ENCODE peak calls at places on chromosome 20, in five cellular contexts. A, E, K, I and M are unnamed samples.

GRCh38 chr20:48544402-48545333 is 283.1 kb downstream of the PREX1 start:
- DNase-seq in A (no peak), I (no peak), K (no peak), E (no peak), M (no peak)

GRCh38 chr20:62210496-62210855 is 9.6 kb downstream of the HRH3 start:
- DNase-seq in A (no peak), K (no peak), I (no peak), E (no peak), M (no peak)

GRCh38 chr20:15146948-15147347 is 809.5 kb upstream of the FLRT3 start:
- DNase-seq in A (no peak), I (no peak), E (no peak), K (no peak), M (no peak)

GRCh38 chr20:55415567-55416142 is 589.7 kb downstream of the CBLN4 start:
- DNase-seq in A (no peak), I (no peak), E (no peak), K (no peak), M (no peak)

GRCh38 chr20:40897177-40897700 is 131.4 kb upstream of the TOP1 start:
- DNase-seq in I (no peak), K (no peak), E (no peak), A (no peak), M (peak; percentile 71)

GRCh38 chr20:36717657-36718056 is 28.2 kb downstream of the NDRG3 start:
- DNase-seq in K (no peak), A (peak; percentile 38), E (no peak), I (no peak), M (no peak)

GRCh38 chr20:10783660-10784336 is 110.0 kb upstream of the JAG1 start:
- DNase-seq in K (no peak), A (no peak), E (no peak), I (no peak), M (no peak)

GRCh38 chr20:50163570-50164317 is 10.2 kb upstream of the PEDS1 start:
- DNase-seq in A (no peak), E (peak; percentile 72), K (no peak), I (no peak), M (peak; percentile 72)

DNA sequence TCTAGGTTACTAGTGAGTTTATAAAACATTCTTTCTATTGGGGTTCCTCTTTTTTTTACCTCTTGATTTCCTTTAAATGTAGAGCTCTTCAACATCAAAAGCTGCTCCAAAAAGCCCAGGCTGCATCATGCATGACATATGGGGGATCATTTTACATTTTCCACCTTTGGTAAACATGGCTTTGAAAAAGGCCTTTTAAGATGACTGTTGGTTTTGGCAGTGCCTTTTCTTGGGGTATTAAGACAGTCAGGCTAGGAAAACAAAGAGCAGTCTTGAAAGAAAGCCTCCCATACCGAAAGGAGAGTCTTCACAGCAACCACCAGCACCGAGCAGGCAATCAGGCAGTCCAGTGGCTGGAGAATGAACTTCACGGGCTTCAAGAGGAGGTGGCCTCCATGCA is 73.2 kb downstream of the NPEPL1 start:
- DNase-seq in K (peak; percentile 22), E (no peak), A (no peak), I (no peak), M (no peak)
- TF ChIP-seq POLR2A in K (no peak), E (no peak), A (no peak), I (no peak), M (no peak)

GRCh38 chr20:46690219-46691111 is 1.2 kb upstream of the TP53RK start:
- DNase-seq in E (no peak), A (no peak), K (no peak), I (no peak), M (peak; percentile 7)

GRCh38 chr20:46689082-46689753 is at the start of gene TP53RK:
- DNase-seq in I (peak; percentile 97), A (peak; percentile 100), E (peak; percentile 98), K (peak; percentile 99), M (peak; percentile 99)

GRCh38 chr20:46688151-46689081 is 828 bp downstream of the TP53RK start:
- DNase-seq in I (no peak), E (no peak), A (peak; percentile 29), K (no peak), M (peak; percentile 72)

GRCh38 chr20:46694484-46694883 is 5.2 kb upstream of the TP53RK start:
- DNase-seq in I (no peak), A (no peak), E (no peak), K (no peak), M (no peak)

GRCh38 chr20:46689754-46690085 is 476 bp upstream of the TP53RK start:
- DNase-seq in K (no peak), I (no peak), E (no peak), A (no peak), M (no peak)
- TF ChIP-seq POLR2A in K (no peak), I (no peak), E (no peak), A (no peak), M (no peak)

GRCh38 chr20:23289249-23289648 is 61.3 kb upstream of the NXT1 start:
- DNase-seq in K (no peak), I (no peak), A (no peak), E (no peak), M (peak; percentile 36)
- TF ChIP-seq POLR2A in K (no peak), I (no peak), A (no peak), E (no peak), M (no peak)

GRCh38 chr20:32585011-32585518 is at the start of gene NOL4L:
- DNase-seq in A (peak; percentile 40), I (no peak), K (peak; percentile 85), E (no peak), M (no peak)
- TF ChIP-seq POLR2A in A (no peak), I (no peak), K (no peak), E (no peak), M (no peak)